ENCODE peak calls at places on chromosome 2, in seven cellular contexts. F is IMR-90, U is mesendoderm, O is H9, P is trophoblast cell, H is mesenchymal stem cell, K is H1. G is an unnamed sample.

GRCh38 chr2:126436411-126436810 is 219.5 kb upstream of the GYPC start:
- DNase-seq in O (no peak), U (no peak), K (no peak), F (no peak), H (no peak), P (no peak), G (no peak)

GRCh38 chr2:27518113-27518781 is 21.6 kb downstream of the GCKR start:
- DNase-seq in O (no peak), K (no peak), U (no peak), H (no peak), F (no peak), P (no peak), G (no peak)

GRCh38 chr2:62972601-62973000 is 78.0 kb upstream of the OTX1 start:
- DNase-seq in F (no peak), P (no peak), U (no peak), K (no peak), O (no peak), H (no peak), G (no peak)

GRCh38 chr2:86429335-86429734 is 11.8 kb upstream of the KDM3A start:
- DNase-seq in F (no peak), U (no peak), K (no peak), P (no peak), O (no peak), H (no peak), G (no peak)

GRCh38 chr2:181447040-181447439 is 10.1 kb upstream of the ITGA4 start:
- DNase-seq in F (no peak), O (no peak), K (no peak), P (no peak), U (no peak), H (no peak), G (no peak)

GRCh38 chr2:196088209-196088608 is 19.6 kb upstream of the DNAH7 start:
- DNase-seq in P (no peak), U (no peak), K (no peak), H (peak), O (no peak), F (peak), G (no peak)

GRCh38 chr2:41870948-41871522 is 176.8 kb upstream of the PKDCC start:
- DNase-seq in F (no peak), U (peak), H (peak), K (peak), O (peak), P (no peak), G (no peak)

GRCh38 chr2:63440612-63441011 is 147.7 kb downstream of the WDPCP start:
- DNase-seq in F (peak), O (no peak), H (no peak), P (peak), K (no peak), U (no peak), G (no peak)

GRCh38 chr2:120930861-120931260 is 195.2 kb downstream of the GLI2 start:
- DNase-seq in H (no peak), U (no peak), O (no peak), P (no peak), K (no peak), F (no peak), G (no peak)

GRCh38 chr2:135657806-135658582 is 83.7 kb upstream of the UBXN4 start:
- DNase-seq in F (no peak), U (no peak), P (no peak), H (no peak), K (no peak), O (no peak), G (no peak)

GRCh38 chr2:227871375-227871788 is at the start of gene DAW1:
- DNase-seq in K (no peak), P (peak), F (peak), O (peak), H (peak), U (peak), G (peak)

GRCh38 chr2:199382091-199382490 is 75.6 kb downstream of the SATB2 start:
- DNase-seq in K (no peak), O (no peak), H (no peak), F (peak), P (no peak), U (no peak), G (no peak)

GRCh38 chr2:233256048-233256447 is 4.6 kb downstream of the ATG16L1 start:
- DNase-seq in H (no peak), K (no peak), P (no peak), U (no peak), F (no peak), O (no peak), G (no peak)

GRCh38 chr2:44167311-44167907 is 1.3 kb upstream of the PPM1B start:
- DNase-seq in F (no peak), K (no peak), P (no peak), O (no peak), U (peak), H (no peak), G (no peak)
- H3K4ac ChIP-seq in F (peak), K (peak), P (peak), O (no peak), U (no peak), H (no peak), G (no peak)

DNA sequence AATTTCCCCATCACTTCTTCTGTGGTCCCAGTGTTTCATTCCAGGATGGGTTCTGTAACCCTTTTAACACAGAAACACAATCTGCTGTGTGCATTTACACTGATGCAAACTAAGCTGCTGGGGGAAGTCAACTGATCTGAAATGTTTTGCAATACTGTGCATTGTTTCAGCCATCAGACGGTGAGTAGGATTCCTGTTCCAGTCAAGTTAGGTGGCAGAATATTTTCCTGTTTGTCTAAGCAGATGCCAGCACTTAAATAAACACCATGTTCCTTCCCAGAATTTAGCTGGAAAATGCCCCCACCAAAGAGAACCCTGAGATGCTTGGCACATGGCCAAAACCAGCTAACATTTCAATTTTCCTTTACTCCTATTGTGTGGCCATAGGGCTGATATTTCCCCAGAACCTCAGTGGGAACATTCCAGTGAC is 52.4 kb downstream of the TACR1 start:
- DNase-seq in H (peak), K (no peak), O (no peak), P (no peak), U (no peak), F (peak), G (no peak)
- H3K4ac ChIP-seq in H (no peak), K (no peak), O (no peak), P (no peak), U (no peak), F (no peak), G (no peak)

GRCh38 chr2:88892207-88892606 is 200.7 kb downstream of the RPIA start:
- DNase-seq in P (no peak), K (no peak), H (no peak), O (no peak), F (no peak), U (no peak), G (no peak)
- H3K4ac ChIP-seq in P (no peak), K (no peak), H (no peak), O (no peak), F (no peak), U (no peak), G (no peak)

GRCh38 chr2:190443778-190444481 is 35.8 kb downstream of the MFSD6 start:
- DNase-seq in P (no peak), H (no peak), O (no peak), K (no peak), F (peak), U (no peak), G (no peak)

GRCh38 chr2:190444954-190445353 is 36.8 kb downstream of the MFSD6 start:
- DNase-seq in K (no peak), O (no peak), H (no peak), P (no peak), F (no peak), U (no peak), G (no peak)

GRCh38 chr2:190447766-190448165 is 39.6 kb downstream of the MFSD6 start:
- DNase-seq in O (no peak), P (no peak), K (no peak), H (no peak), F (no peak), U (no peak), G (no peak)

GRCh38 chr2:190446750-190447516 is 38.8 kb downstream of the MFSD6 start:
- DNase-seq in H (no peak), P (no peak), K (no peak), O (no peak), U (no peak), F (peak), G (no peak)

DNA sequence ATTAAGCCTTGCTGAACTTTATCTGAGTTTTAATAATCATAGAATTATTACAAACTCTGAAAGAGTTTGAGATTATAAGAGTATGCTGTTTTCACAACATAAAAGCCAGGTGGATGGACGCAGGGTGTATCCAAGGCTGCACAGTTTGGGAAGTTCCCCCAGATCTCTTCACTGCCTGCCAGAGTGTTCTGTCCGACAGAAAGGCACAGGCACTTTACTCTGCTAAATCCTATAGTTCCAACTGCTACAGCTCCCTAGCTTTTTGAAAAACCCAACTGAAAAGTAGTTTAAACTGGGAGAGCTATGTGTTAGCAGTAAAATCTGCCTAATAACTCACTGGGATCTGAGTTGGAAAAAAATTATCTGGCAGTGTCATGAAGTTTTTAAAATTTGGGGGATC is 38.0 kb downstream of the MFSD6 start:
- DNase-seq in K (no peak), P (no peak), O (no peak), H (no peak), F (no peak), U (no peak), G (no peak)
- H3K4ac ChIP-seq in K (no peak), P (no peak), O (no peak), H (no peak), F (no peak), U (no peak), G (no peak)

DNA sequence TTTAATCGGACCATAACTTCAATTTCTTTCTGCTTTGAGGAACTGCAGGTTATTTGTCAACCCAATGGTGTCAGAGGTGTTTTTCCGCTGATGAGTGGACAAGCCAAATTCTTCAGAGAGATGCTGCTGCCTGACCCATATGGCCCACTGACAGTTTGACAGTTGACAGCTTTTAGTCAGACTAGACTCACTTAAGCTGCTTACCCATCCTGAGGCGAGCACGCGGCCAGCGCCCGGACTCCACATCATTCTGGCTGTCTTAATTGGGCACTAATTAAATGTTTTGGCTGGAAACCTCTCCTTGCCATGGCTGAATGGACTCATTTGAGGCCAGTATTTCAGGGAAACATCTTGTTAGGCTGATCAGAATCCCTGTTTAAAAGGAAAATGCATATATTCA is 316.0 kb upstream of the FANCL start:
- DNase-seq in F (no peak), U (no peak), P (no peak), H (no peak), K (no peak), O (no peak), G (peak)
- H3K4ac ChIP-seq in F (no peak), U (no peak), P (no peak), H (no peak), K (no peak), O (no peak), G (no peak)

GRCh38 chr2:79669714-79670113 is 156.9 kb downstream of the CTNNA2 start:
- DNase-seq in F (no peak), H (no peak), P (no peak), O (no peak), K (no peak), U (no peak), G (no peak)
- H3K4ac ChIP-seq in F (no peak), H (no peak), P (no peak), O (no peak), K (no peak), U (no peak), G (no peak)

GRCh38 chr2:158031371-158031770 is 70.3 kb upstream of the UPP2 start:
- DNase-seq in O (no peak), H (no peak), F (no peak), K (no peak), U (no peak), P (no peak), G (no peak)

GRCh38 chr2:158038906-158039305 is 62.8 kb upstream of the UPP2 start:
- DNase-seq in U (no peak), O (no peak), H (no peak), F (no peak), P (no peak), K (no peak), G (no peak)

DNA sequence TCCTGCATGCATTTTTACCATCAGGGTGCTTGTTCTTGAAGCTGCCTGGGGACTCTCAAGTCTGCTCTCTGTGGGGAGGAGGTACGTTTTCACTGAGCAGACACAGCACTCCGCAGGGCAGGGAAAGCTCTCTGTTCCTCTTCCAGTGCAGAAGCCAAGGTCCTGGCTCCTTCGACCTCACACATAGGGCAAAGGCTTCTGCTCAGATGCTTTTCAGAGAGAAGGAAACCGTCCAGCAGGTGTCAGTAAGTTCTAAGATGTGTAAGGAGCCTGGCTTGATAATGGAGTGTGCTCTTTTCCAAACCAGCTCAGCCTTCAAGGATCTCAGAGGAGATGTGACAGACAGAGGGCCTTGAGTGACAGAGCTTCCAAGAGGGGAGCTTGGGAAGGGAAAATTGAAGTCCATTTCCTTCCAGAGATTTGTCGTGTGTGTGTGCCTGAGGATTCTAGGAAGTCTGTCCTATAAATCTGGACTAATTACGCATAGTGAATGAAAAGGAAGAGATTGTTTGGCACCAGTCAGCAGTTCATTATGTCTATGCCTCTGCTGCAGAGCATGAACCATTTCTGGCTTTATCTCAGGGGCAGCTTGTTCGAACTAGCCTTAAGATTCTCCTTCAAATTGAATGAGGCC is 67.4 kb upstream of the UPP2 start:
- DNase-seq in H (peak), K (no peak), U (peak), O (peak), F (peak), P (peak), G (peak)
- H3K4ac ChIP-seq in H (no peak), K (no peak), U (peak), O (no peak), F (no peak), P (no peak), G (no peak)

DNA sequence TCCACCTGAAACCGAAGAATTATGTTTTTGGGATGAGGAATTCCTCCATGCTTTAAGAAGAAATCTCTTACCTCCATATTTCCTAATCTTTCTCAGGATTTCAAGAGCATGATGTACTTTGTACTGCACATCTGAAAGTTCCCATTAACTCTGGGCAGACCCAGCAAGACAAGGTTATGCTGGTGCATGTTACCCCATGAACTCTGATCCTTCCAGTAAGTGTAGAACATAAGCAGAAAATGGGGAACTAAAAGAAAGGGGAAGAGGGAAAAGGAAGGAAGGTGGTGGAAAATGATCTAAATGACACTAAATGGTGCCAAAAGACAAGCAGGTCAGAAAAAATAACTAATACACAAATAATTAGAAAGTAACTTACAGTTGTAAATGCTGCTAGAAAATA is 50.7 kb downstream of the STRN start:
- DNase-seq in F (no peak), U (no peak), P (no peak), K (no peak), H (no peak), O (no peak), G (no peak)
- H3K4ac ChIP-seq in F (no peak), U (no peak), P (no peak), K (no peak), H (no peak), O (no peak), G (no peak)

G was measured in neuronal stem cell.